ENCODE peak calls at places on chromosomes 3 and 15, in eight cellular contexts. Z is AG09309; B is AG04450; N is astrocyte of the spinal cord; W is GM23338; C is heart left ventricle; Y is hepatocyte; S is CD4-positive, alpha-beta memory T cell. H is an unnamed sample.

GRCh38 chr15:66830358-66830757 is 128.3 kb downstream of the SMAD6 start:
- DNase-seq in Z (no peak), B (no peak), N (peak), W (no peak), C (peak), Y (no peak), S (no peak), H (peak)

GRCh38 chr15:31439328-31439727 is 112.7 kb downstream of the KLF13 start:
- DNase-seq in Z (no peak), B (no peak), N (no peak), W (peak), C (no peak), Y (no peak), S (no peak), H (no peak)

GRCh38 chr15:52677593-52677992 is 1.6 kb downstream of the ATOSA start:
- DNase-seq in Z (no peak), B (no peak), N (no peak), W (no peak), C (no peak), Y (no peak), S (no peak), H (no peak)

GRCh38 chr15:96332854-96333193 is 2.3 kb downstream of the NR2F2 start:
- DNase-seq in Z (no peak), B (no peak), N (peak), W (no peak), C (no peak), Y (no peak), S (no peak), H (no peak)

GRCh38 chr3:50519471-50520089 is 16.1 kb upstream of the CACNA2D2 start:
- DNase-seq in Z (no peak), B (no peak), N (peak), W (peak), C (peak), Y (peak), S (peak), H (no peak)

GRCh38 chr3:170809975-170810357 is 60.0 kb downstream of the RPL22L1 start:
- DNase-seq in Z (peak), B (no peak), N (peak), W (no peak), C (no peak), Y (peak), S (no peak), H (no peak)

GRCh38 chr3:139491027-139491700 is 14.8 kb upstream of the RBP2 start:
- DNase-seq in Z (no peak), B (no peak), N (no peak), W (peak), C (peak), Y (peak), S (no peak), H (no peak)

GRCh38 chr3:67635257-67635656 is 19.2 kb downstream of the SUCLG2 start:
- DNase-seq in Z (peak), B (peak), N (peak), W (no peak), C (no peak), Y (no peak), S (no peak), H (peak)

GRCh38 chr15:81419304-81419943 is 45.4 kb upstream of the TMC3 start:
- DNase-seq in Z (no peak), B (peak), N (peak), W (peak), C (no peak), Y (no peak), S (no peak), H (peak)

GRCh38 chr3:31028766-31029165 is 134.3 kb upstream of the GADL1 start:
- DNase-seq in Z (no peak), B (no peak), N (no peak), W (no peak), C (no peak), Y (no peak), S (no peak), H (no peak)

GRCh38 chr15:75371486-75371885 is 3.1 kb upstream of the MAN2C1 start:
- DNase-seq in Z (no peak), B (no peak), N (no peak), W (no peak), C (no peak), Y (no peak), S (no peak), H (no peak)

GRCh38 chr3:46853441-46854410 is 9.5 kb downstream of the MYL3 start:
- DNase-seq in Z (no peak), B (no peak), N (no peak), W (no peak), C (peak), Y (no peak), S (no peak), H (no peak)

GRCh38 chr3:57820479-57820878 is 64.4 kb downstream of the SLMAP start:
- DNase-seq in Z (no peak), B (no peak), N (no peak), W (peak), C (no peak), Y (peak), S (no peak), H (no peak)

GRCh38 chr3:119831022-119831421 is 49.1 kb downstream of the NR1I2 start:
- DNase-seq in Z (no peak), B (no peak), N (no peak), W (peak), C (no peak), Y (no peak), S (no peak), H (no peak)

GRCh38 chr15:77027697-77028450 is 32.9 kb downstream of the PSTPIP1 start:
- DNase-seq in Z (no peak), B (no peak), N (no peak), W (peak), C (peak), Y (no peak), S (no peak), H (no peak)

GRCh38 chr3:194946091-194946490 is 260.4 kb downstream of the FAM43A start:
- DNase-seq in Z (no peak), B (no peak), N (no peak), W (no peak), C (no peak), Y (no peak), S (no peak), H (no peak)

GRCh38 chr15:66982250-66982649 is 83.2 kb upstream of the SMAD3 start:
- DNase-seq in Z (no peak), B (no peak), N (no peak), W (no peak), C (no peak), Y (no peak), S (no peak), H (no peak)

GRCh38 chr3:71341721-71342120 is 241.8 kb downstream of the FOXP1 start:
- DNase-seq in Z (peak), B (peak), N (peak), W (no peak), C (no peak), Y (no peak), S (no peak), H (peak)

GRCh38 chr15:67762610-67763368 is 62.5 kb upstream of the SKOR1 start:
- DNase-seq in Z (peak), B (no peak), N (no peak), W (no peak), C (no peak), Y (no peak), S (peak), H (no peak)

GRCh38 chr3:150697646-150698045 is 6.1 kb downstream of the ERICH6 start:
- DNase-seq in Z (no peak), B (no peak), N (peak), W (no peak), C (no peak), Y (no peak), S (no peak), H (no peak)

DNA sequence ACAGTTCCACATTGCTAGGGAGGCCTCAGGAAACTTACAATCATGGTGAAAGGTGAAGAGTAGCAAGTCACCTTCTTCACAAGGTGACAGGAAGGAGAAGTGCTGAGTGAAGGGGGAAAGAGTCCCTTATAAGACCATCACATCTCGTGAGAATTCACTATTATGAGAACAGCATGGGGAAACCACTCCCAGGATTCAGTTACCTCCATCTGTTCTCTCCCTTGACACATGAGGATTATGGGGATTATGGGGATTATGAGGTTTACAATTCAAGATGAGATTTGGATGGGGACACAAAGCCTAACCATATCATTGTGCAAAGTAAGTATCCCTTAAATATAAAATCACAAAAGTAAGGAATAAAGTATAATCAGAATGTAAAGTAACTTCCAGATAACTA is 375.9 kb upstream of the NAALADL2 start:
- DNase-seq in Z (no peak), B (no peak), N (no peak), W (no peak), C (no peak), Y (no peak), S (no peak), H (no peak)
- H3K4me3 ChIP-seq in Z (no peak), B (no peak), N (no peak), W (no peak), C (no peak), Y (no peak), S (no peak), H (no peak)

GRCh38 chr3:43537206-43537605 is 84.6 kb downstream of the ANO10 start:
- DNase-seq in Z (no peak), B (no peak), N (no peak), W (no peak), C (no peak), Y (no peak), S (no peak), H (no peak)
- H3K4me3 ChIP-seq in Z (no peak), B (no peak), N (no peak), W (no peak), C (no peak), Y (no peak), S (no peak), H (no peak)

GRCh38 chr15:71813723-71814470 is 3.5 kb downstream of the NR2E3 start:
- DNase-seq in Z (no peak), B (no peak), N (no peak), W (no peak), C (no peak), Y (no peak), S (no peak), H (no peak)
- H3K4me3 ChIP-seq in Z (no peak), B (no peak), N (no peak), W (no peak), C (no peak), Y (no peak), S (no peak), H (no peak)

GRCh38 chr3:6091262-6091661 is 769.7 kb upstream of the GRM7 start:
- DNase-seq in Z (no peak), B (no peak), N (no peak), W (no peak), C (no peak), Y (no peak), S (no peak), H (no peak)
- H3K4me3 ChIP-seq in Z (no peak), B (no peak), N (no peak), W (no peak), C (no peak), Y (no peak), S (no peak), H (no peak)

GRCh38 chr3:182500294-182500693 is 293.0 kb upstream of the ATP11B start:
- DNase-seq in Z (no peak), B (no peak), N (no peak), W (peak), C (no peak), Y (no peak), S (no peak), H (no peak)
- H3K4me3 ChIP-seq in Z (no peak), B (no peak), N (no peak), W (peak), C (no peak), Y (no peak), S (no peak), H (no peak)

DNA sequence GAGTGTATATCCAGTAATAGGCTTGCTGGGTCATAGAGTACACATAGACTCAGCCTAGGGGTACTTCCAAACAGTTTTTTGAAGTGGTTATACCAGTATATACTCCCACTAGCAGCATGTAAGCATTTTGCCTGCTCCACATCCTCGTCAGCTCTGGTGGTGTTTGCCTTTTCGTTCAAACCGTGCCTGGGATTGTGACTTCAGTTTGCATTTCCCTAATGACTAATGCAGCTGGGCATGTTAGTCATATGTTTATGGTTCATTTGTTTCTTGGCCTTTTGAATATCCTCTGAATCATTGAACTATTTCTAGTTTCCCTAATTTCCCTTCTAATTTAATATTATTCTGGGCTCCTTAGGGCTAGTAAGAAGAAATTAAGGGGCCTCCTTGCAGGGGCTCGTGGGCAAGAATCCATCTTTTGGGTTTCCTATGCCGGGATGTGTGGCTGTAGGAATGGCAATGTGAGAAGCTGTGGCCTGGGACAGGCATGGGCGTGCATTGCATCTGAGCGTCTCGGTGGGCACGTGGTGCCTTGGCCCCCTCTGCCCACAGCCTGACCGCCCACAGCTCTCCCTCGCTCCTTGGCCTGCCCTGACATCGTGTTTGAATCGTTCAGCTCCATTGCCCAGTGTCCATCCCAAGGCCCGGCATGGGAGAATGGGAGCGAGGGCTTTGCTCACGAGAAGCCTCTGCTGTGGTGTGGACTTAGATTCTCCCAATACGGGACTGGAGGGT is 26.4 kb downstream of the FAH start:
- DNase-seq in Z (peak), B (peak), N (peak), W (no peak), C (no peak), Y (no peak), S (no peak), H (peak)
- H3K4me3 ChIP-seq in Z (no peak), B (no peak), N (no peak), W (no peak), C (no peak), Y (no peak), S (no peak), H (no peak)

GRCh38 chr3:186828340-186828739 is 14.2 kb upstream of the ADIPOQ start:
- DNase-seq in Z (no peak), B (no peak), N (no peak), W (no peak), C (no peak), Y (no peak), S (no peak), H (no peak)

GRCh38 chr3:186826978-186827857 is 15.3 kb upstream of the ADIPOQ start:
- DNase-seq in Z (peak), B (peak), N (peak), W (peak), C (peak), Y (peak), S (peak), H (no peak)

GRCh38 chr3:186825294-186825821 is 17.2 kb upstream of the ADIPOQ start:
- DNase-seq in Z (peak), B (peak), N (peak), W (peak), C (no peak), Y (peak), S (no peak), H (peak)

GRCh38 chr3:186824430-186825139 is 17.9 kb upstream of the ADIPOQ start:
- DNase-seq in Z (no peak), B (no peak), N (no peak), W (peak), C (no peak), Y (no peak), S (no peak), H (no peak)

DNA sequence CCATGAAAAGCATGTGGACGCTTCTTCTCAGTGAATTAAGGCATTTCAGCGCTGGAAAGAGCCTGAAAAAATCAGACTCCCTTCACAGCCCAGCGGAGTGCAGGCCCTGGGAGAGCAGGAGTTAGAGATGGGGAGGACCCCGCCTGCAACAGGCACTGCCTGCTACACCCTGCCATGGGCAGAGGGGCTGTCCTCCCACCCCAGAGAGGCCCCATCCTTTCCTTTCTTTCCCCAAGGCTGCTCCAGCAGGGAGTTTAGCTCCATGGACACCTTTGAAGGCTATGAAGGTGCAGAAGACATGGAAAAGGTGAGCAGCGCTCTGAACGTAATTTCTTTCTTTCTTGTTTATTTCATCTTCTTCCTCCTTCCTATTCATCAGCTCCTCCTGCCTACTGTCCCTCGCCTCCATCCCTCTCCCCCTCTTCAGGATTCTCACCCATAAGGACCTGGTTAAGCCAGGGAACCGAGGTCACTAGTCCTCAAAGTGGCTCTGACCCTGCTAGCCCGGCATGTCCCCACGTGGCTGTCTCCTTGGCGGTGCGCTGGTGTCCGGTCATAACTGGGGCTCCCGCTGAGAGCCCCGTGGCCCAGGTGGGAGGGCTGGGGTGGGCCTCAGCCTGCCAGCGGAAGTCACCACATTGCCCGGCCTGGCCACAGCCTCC is 16.1 kb upstream of the ADIPOQ start:
- DNase-seq in Z (no peak), B (no peak), N (no peak), W (peak), C (no peak), Y (no peak), S (no peak), H (no peak)
- H3K4me3 ChIP-seq in Z (peak), B (peak), N (peak), W (peak), C (peak), Y (no peak), S (peak), H (peak)

H was measured in skeletal muscle cell.